ENCODE peak calls at places on chromosomes 13 and 19, in ten cellular contexts. J, Z, X, G, E, O, N, K, W and H are unnamed samples.

GRCh38 chr19:34960103-34960805 is 3.8 kb downstream of the ZNF792 start:
- DNase-seq in J (peak; percentile 35), Z (no peak), X (peak; percentile 65), G (peak; percentile 43), E (no peak), O (no peak), N (no peak), K (no peak), W (peak; percentile 86), H (peak; percentile 75)

GRCh38 chr13:99982741-99983400 is 1.3 kb downstream of the ZIC2 start:
- DNase-seq in J (no peak), Z (no peak), X (no peak), G (no peak), E (no peak), O (no peak), N (no peak), K (no peak), W (no peak), H (no peak)

GRCh38 chr13:102697929-102698648 is 3.2 kb upstream of the METTL21C start:
- DNase-seq in J (no peak), Z (no peak), X (no peak), G (no peak), E (no peak), O (no peak), N (no peak), K (no peak), W (no peak), H (no peak)

GRCh38 chr19:33396701-33397535 is 23.4 kb downstream of the CEBPG start:
- DNase-seq in J (no peak), Z (no peak), X (peak; percentile 30), G (no peak), E (peak; percentile 27), O (peak; percentile 84), N (no peak), K (peak; percentile 28), W (no peak), H (no peak)

GRCh38 chr19:30711296-30711695 is 339.1 kb downstream of the ZNF536 start:
- DNase-seq in J (no peak), Z (no peak), X (no peak), G (no peak), E (no peak), O (no peak), N (no peak), K (no peak), W (no peak), H (no peak)

GRCh38 chr19:13817615-13818371 is 22.6 kb downstream of the ZSWIM4 start:
- DNase-seq in J (no peak), Z (no peak), X (no peak), G (no peak), E (peak; percentile 84), O (no peak), N (no peak), K (no peak), W (no peak), H (no peak)

GRCh38 chr13:29336356-29336755 is 259.1 kb downstream of the SLC7A1 start:
- DNase-seq in J (no peak), Z (no peak), X (no peak), G (no peak), E (no peak), O (no peak), N (no peak), K (no peak), W (no peak), H (no peak)

GRCh38 chr19:13060233-13060963 is 42.3 kb downstream of the LYL1 start:
- DNase-seq in J (peak; percentile 54), Z (peak; percentile 16), X (peak; percentile 19), G (no peak), E (no peak), O (no peak), N (no peak), K (no peak), W (no peak), H (no peak)

GRCh38 chr19:27972291-27973040 is 1240.5 kb downstream of the UQCRFS1 start:
- DNase-seq in J (peak; percentile 35), Z (no peak), X (peak; percentile 17), G (no peak), E (no peak), O (no peak), N (no peak), K (no peak), W (no peak), H (peak; percentile 74)

GRCh38 chr13:99995503-99996176 is 14.1 kb downstream of the ZIC2 start:
- DNase-seq in J (peak; percentile 37), Z (no peak), X (peak; percentile 21), G (no peak), E (no peak), O (no peak), N (no peak), K (peak; percentile 55), W (no peak), H (no peak)

GRCh38 chr13:82147526-82147925 is 1734.7 kb downstream of the SLITRK1 start:
- DNase-seq in J (no peak), Z (peak; percentile 6), X (peak; percentile 0), G (no peak), E (no peak), O (no peak), N (no peak), K (no peak), W (no peak), H (no peak)

GRCh38 chr13:25203256-25203794 is 31.2 kb upstream of the AMER2 start:
- DNase-seq in J (no peak), Z (no peak), X (no peak), G (no peak), E (no peak), O (no peak), N (no peak), K (no peak), W (no peak), H (no peak)
- H3K4me3 ChIP-seq in J (no peak overlapping the region), Z (no peak overlapping the region), X (no peak overlapping the region), G (no peak overlapping the region), E (no peak overlapping the region), O (no peak overlapping the region), N (no peak overlapping the region), K (no peak overlapping the region), W (no peak overlapping the region), H (no peak overlapping the region)

GRCh38 chr19:10756371-10756770 is 38.5 kb downstream of the DNM2 start:
- DNase-seq in J (no peak), Z (no peak), X (no peak), G (no peak), E (no peak), O (no peak), N (no peak), K (no peak), W (no peak), H (no peak)

GRCh38 chr19:10756791-10757190 is 38.9 kb downstream of the DNM2 start:
- DNase-seq in J (no peak), Z (no peak), X (no peak), G (no peak), E (no peak), O (no peak), N (no peak), K (no peak), W (no peak), H (no peak)

GRCh38 chr19:10760268-10760944 is 42.5 kb downstream of the DNM2 start:
- DNase-seq in J (no peak), Z (peak; percentile 68), X (no peak), G (no peak), E (no peak), O (no peak), N (peak; percentile 47), K (no peak), W (no peak), H (no peak)

GRCh38 chr19:10761443-10762242 is 43.8 kb downstream of the DNM2 start:
- DNase-seq in J (no peak), Z (no peak), X (no peak), G (no peak), E (no peak), O (no peak), N (no peak), K (no peak), W (no peak), H (no peak)

GRCh38 chr19:10758978-10759377 is 41.1 kb downstream of the DNM2 start:
- DNase-seq in J (no peak), Z (no peak), X (no peak), G (no peak), E (no peak), O (no peak), N (no peak), K (no peak), W (no peak), H (no peak)
- H3K4me3 ChIP-seq in J (no peak overlapping the region), Z (peak overlapping the region; percentile 6), X (no peak overlapping the region), G (no peak overlapping the region), E (no peak overlapping the region), O (no peak overlapping the region), N (no peak overlapping the region), K (no peak overlapping the region), W (no peak overlapping the region), H (no peak overlapping the region)

GRCh38 chr13:80360298-80360827 is 19.4 kb upstream of the SPRY2 start:
- DNase-seq in J (no peak), Z (peak; percentile 16), X (no peak), G (no peak), E (no peak), O (no peak), N (no peak), K (no peak), W (no peak), H (no peak)

GRCh38 chr13:80363890-80364503 is 23.1 kb upstream of the SPRY2 start:
- DNase-seq in J (peak; percentile 69), Z (peak; percentile 46), X (peak; percentile 64), G (no peak), E (no peak), O (no peak), N (no peak), K (peak; percentile 46), W (peak; percentile 49), H (peak; percentile 27)

GRCh38 chr13:80361883-80362327 is 21.0 kb upstream of the SPRY2 start:
- DNase-seq in J (no peak), Z (peak; percentile 71), X (no peak), G (no peak), E (no peak), O (no peak), N (no peak), K (peak; percentile 22), W (no peak), H (no peak)

GRCh38 chr13:80361298-80361697 is 20.4 kb upstream of the SPRY2 start:
- DNase-seq in J (no peak), Z (no peak), X (no peak), G (no peak), E (no peak), O (no peak), N (no peak), K (no peak), W (no peak), H (no peak)

DNA sequence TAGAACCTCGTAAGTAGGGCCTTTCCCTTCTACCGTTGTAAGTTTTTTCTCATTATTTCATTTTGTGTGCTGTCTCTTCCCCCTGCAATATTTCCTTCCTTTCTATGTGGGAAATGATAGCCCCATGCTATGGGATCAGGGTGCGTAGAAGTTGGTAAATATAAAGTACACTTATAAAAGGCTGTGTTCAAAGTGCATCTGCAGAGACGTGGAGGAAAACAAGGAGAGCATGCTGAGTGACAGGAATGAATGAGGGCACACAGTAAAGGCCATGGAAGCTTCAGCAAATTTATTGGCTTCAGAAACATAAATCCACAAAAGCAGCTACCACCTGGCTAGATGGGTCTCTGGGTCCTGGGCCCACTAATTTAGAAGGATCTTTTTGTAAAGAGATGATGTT is 21.6 kb upstream of the SPRY2 start:
- DNase-seq in J (no peak), Z (no peak), X (no peak), G (no peak), E (no peak), O (no peak), N (no peak), K (no peak), W (no peak), H (no peak)
- H3K4me3 ChIP-seq in J (no peak overlapping the region), Z (no peak overlapping the region), X (no peak overlapping the region), G (no peak overlapping the region), E (no peak overlapping the region), O (no peak overlapping the region), N (no peak overlapping the region), K (no peak overlapping the region), W (no peak overlapping the region), H (no peak overlapping the region)

GRCh38 chr19:6587093-6587820 is 3.7 kb downstream of the CD70 start:
- DNase-seq in J (peak; percentile 51), Z (no peak), X (no peak), G (peak; percentile 88), E (no peak), O (no peak), N (no peak), K (no peak), W (no peak), H (peak; percentile 17)
- H3K4me3 ChIP-seq in J (peak overlapping the region; percentile 52), Z (no peak overlapping the region), X (no peak overlapping the region), G (no peak overlapping the region), E (no peak overlapping the region), O (no peak overlapping the region), N (peak overlapping the region; percentile 84), K (no peak overlapping the region), W (no peak overlapping the region), H (peak overlapping the region; percentile 43)